ENCODE peak calls at places on chromosomes 7 and 10, in six cellular contexts. R, B, G, X, O and S are unnamed samples.

GRCh38 chr7:146185844-146186243 is 69.2 kb downstream of the CNTNAP2 start:
- DNase-seq in R (no peak), X (no peak), B (peak; percentile 14), G (no peak), O (no peak), S (no peak)

GRCh38 chr10:50623299-50624153 is at the start of gene SGMS1:
- DNase-seq in R (peak; percentile 86), B (peak; percentile 88), X (peak; percentile 86), G (peak; percentile 83), O (peak; percentile 91), S (no peak)

GRCh38 chr10:99782447-99783286 is at the start of gene ABCC2:
- DNase-seq in B (no peak), X (no peak), O (no peak), R (no peak), G (no peak), S (no peak)

GRCh38 chr10:15563161-15563715 is 156.5 kb downstream of the ITGA8 start:
- DNase-seq in X (no peak), O (no peak), G (no peak), B (no peak), R (no peak), S (no peak)

GRCh38 chr7:76515999-76516443 is 5.7 kb downstream of the UPK3B start:
- DNase-seq in O (peak; percentile 57), G (no peak), R (peak; percentile 78), B (peak; percentile 64), X (no peak), S (no peak)

GRCh38 chr7:152180587-152180986 is 155.1 kb downstream of the GALNT11 start:
- DNase-seq in X (peak; percentile 20), O (no peak), R (no peak), B (no peak), G (no peak), S (no peak)

GRCh38 chr7:19016140-19016539 is 101.3 kb downstream of the TWIST1 start:
- DNase-seq in G (no peak), O (no peak), X (no peak), R (no peak), B (peak; percentile 70), S (no peak)

GRCh38 chr10:1377756-1378397 is 321.7 kb downstream of the WDR37 start:
- DNase-seq in X (no peak), G (no peak), O (no peak), R (peak; percentile 2), B (no peak), S (no peak)

GRCh38 chr7:27198871-27199801 is 755 bp downstream of the HOXA13 start:
- DNase-seq in O (no peak), B (no peak), X (no peak), R (no peak), G (no peak), S (no peak)

GRCh38 chr10:6787684-6788083 is 207.6 kb upstream of the PRKCQ start:
- DNase-seq in O (no peak), X (no peak), R (no peak), G (no peak), B (no peak), S (no peak)

GRCh38 chr10:61904711-61905445 is 3.4 kb downstream of the ARID5B start:
- DNase-seq in G (no peak), B (peak; percentile 81), X (peak; percentile 38), O (no peak), R (no peak), S (peak; percentile 67)

GRCh38 chr7:2640858-2641257 is 9.1 kb downstream of the TTYH3 start:
- DNase-seq in B (no peak), G (no peak), O (no peak), R (no peak), X (no peak), S (no peak)

GRCh38 chr10:68499544-68499943 is 27.8 kb upstream of the DNA2 start:
- DNase-seq in O (no peak), G (no peak), R (no peak), B (no peak), X (no peak), S (no peak)

GRCh38 chr10:101609481-101609880 is 21.4 kb downstream of the DPCD start:
- DNase-seq in O (no peak), R (no peak), X (no peak), B (no peak), G (no peak), S (no peak)

GRCh38 chr7:30116771-30117170 is 18.0 kb upstream of the MTURN start:
- DNase-seq in R (no peak), G (no peak), B (peak; percentile 56), X (no peak), O (no peak), S (no peak)

GRCh38 chr7:156178857-156179256 is 366.6 kb upstream of the SHH start:
- DNase-seq in R (no peak), X (no peak), O (no peak), B (no peak), G (no peak), S (no peak)

GRCh38 chr7:157527235-157527634 is 190.4 kb downstream of the DNAJB6 start:
- DNase-seq in O (no peak), R (no peak), B (no peak), G (no peak), X (no peak), S (no peak)

GRCh38 chr7:112104153-112104552 is 102.0 kb downstream of the DOCK4 start:
- DNase-seq in X (no peak), O (no peak), G (no peak), R (no peak), B (no peak), S (no peak)

GRCh38 chr7:149496642-149497391 is 792 bp downstream of the ZNF746 start:
- DNase-seq in R (peak; percentile 38), O (peak; percentile 68), X (peak; percentile 57), B (peak; percentile 33), G (peak; percentile 57), S (no peak)

GRCh38 chr10:13440709-13441061 is 88.1 kb downstream of the BEND7 start:
- DNase-seq in R (no peak), B (no peak), O (no peak), G (no peak), X (no peak), S (no peak)

GRCh38 chr7:81719865-81720264 is 50.0 kb downstream of the HGF start:
- DNase-seq in R (no peak), G (no peak), B (no peak), O (no peak), X (no peak), S (no peak)

GRCh38 chr7:83701744-83702143 is 52.8 kb upstream of the SEMA3E start:
- DNase-seq in B (no peak), X (no peak), G (no peak), R (no peak), O (no peak), S (peak; percentile 3)

GRCh38 chr10:95832216-95833037 is 75.3 kb upstream of the CC2D2B start:
- DNase-seq in X (no peak), O (no peak), R (no peak), B (no peak), G (no peak), S (no peak)

GRCh38 chr10:46319383-46319782 is 32.6 kb downstream of the ANTXRL start:
- DNase-seq in R (no peak), X (no peak), G (no peak), O (no peak), B (no peak), S (no peak)

GRCh38 chr7:101410743-101411476 is 48.2 kb downstream of the COL26A1 start:
- DNase-seq in O (peak; percentile 28), R (peak; percentile 69), G (no peak), B (peak; percentile 18), X (peak; percentile 60), S (no peak)

GRCh38 chr7:78020874-78021249 is 222.3 kb downstream of the PHTF2 start:
- DNase-seq in R (no peak), O (no peak), B (no peak), G (no peak), X (no peak), S (no peak)
- TF ChIP-seq CTCF in R (peak; percentile 3), O (no peak), B (no peak), G (no peak), X (no peak), S (no peak)

GRCh38 chr7:70698219-70698832 is 433.6 kb upstream of the GALNT17 start:
- DNase-seq in B (peak; percentile 76), G (no peak), O (no peak), R (peak; percentile 43), X (peak; percentile 44), S (no peak)
- TF ChIP-seq CTCF in B (peak; percentile 90), G (peak; percentile 77), O (peak; percentile 84), R (no peak), X (peak; percentile 71), S (peak; percentile 79)

GRCh38 chr7:95180-95862 is 97.0 kb upstream of the FAM20C start:
- DNase-seq in R (no peak), G (no peak), O (no peak), X (no peak), B (peak; percentile 67), S (no peak)

GRCh38 chr7:94251-94801 is 98.0 kb upstream of the FAM20C start:
- DNase-seq in O (no peak), X (no peak), B (no peak), R (no peak), G (no peak), S (no peak)

GRCh38 chr7:95863-96260 is 96.5 kb upstream of the FAM20C start:
- DNase-seq in G (no peak), B (no peak), X (no peak), O (no peak), R (no peak), S (no peak)

GRCh38 chr7:96861-97260 is 95.5 kb upstream of the FAM20C start:
- DNase-seq in G (no peak), B (no peak), X (no peak), R (no peak), O (no peak), S (no peak)

DNA sequence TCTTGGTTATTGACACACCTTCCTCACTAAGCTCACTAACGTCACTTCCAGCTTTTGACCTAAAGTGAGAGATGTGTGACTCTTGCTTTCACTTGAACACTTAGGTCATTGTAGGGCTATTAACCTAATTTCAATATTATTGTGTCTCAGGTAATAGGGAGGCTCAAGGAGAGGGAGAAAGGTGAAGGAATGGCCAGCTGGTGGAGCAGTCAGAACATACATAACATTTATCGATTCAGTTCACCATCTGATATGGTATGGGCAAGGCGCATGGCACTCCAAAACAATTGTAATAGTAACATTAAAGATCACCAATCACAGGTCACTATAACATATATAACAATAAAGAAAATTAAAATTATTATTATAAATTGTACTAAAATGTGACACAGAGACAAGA is 94.9 kb upstream of the FAM20C start:
- DNase-seq in O (no peak), G (no peak), X (peak; percentile 45), B (no peak), R (no peak), S (no peak)
- TF ChIP-seq CTCF in O (no peak), G (no peak), X (no peak), B (no peak), R (no peak), S (no peak)

GRCh38 chr10:3525832-3526449 is 259.1 kb downstream of the KLF6 start:
- DNase-seq in O (no peak), B (peak; percentile 96), G (peak; percentile 53), X (peak; percentile 10), R (no peak), S (peak; percentile 95)

GRCh38 chr10:3523309-3524050 is 261.5 kb downstream of the KLF6 start:
- DNase-seq in G (no peak), B (no peak), O (no peak), X (no peak), R (no peak), S (no peak)

GRCh38 chr10:3526721-3527120 is 258.3 kb downstream of the KLF6 start:
- DNase-seq in B (peak; percentile 81), G (no peak), X (no peak), O (no peak), R (no peak), S (no peak)

GRCh38 chr10:3527144-3527543 is 257.9 kb downstream of the KLF6 start:
- DNase-seq in X (no peak), G (no peak), B (no peak), O (no peak), R (no peak), S (no peak)

GRCh38 chr10:3524086-3524960 is 260.7 kb downstream of the KLF6 start:
- DNase-seq in B (no peak), O (no peak), G (no peak), R (no peak), X (no peak), S (no peak)
- TF ChIP-seq CTCF in B (no peak), O (no peak), G (no peak), R (no peak), X (no peak), S (no peak)